ENCODE peak calls at places on chromosomes 5 and 9, in four cellular contexts. One of them, this sample, is unnamed.

GRCh38 chr5:19388391-19388790 is 599.6 kb downstream of the CDH18 start:
- DNase-seq in A549: no peak
- DNase-seq in SK-N-SH: no peak
- DNase-seq in IMR-90: no peak
- DNase-seq in this sample: no peak

GRCh38 chr5:120615967-120616645 is 152.0 kb downstream of the PRR16 start:
- DNase-seq in IMR-90: peak; percentile 93
- DNase-seq in SK-N-SH: no peak
- DNase-seq in A549: no peak
- DNase-seq in this sample: peak; percentile 67

GRCh38 chr5:99037668-99038067 is 108.9 kb upstream of the CHD1 start:
- DNase-seq in SK-N-SH: no peak
- DNase-seq in IMR-90: no peak
- DNase-seq in A549: no peak
- DNase-seq in this sample: peak; percentile 20

GRCh38 chr5:132635873-132636272 is 22.1 kb upstream of the IL13 start:
- DNase-seq in A549: no peak
- DNase-seq in SK-N-SH: no peak
- DNase-seq in IMR-90: no peak
- DNase-seq in this sample: peak; percentile 41

GRCh38 chr5:92962752-92963151 is 618.3 kb downstream of the NR2F1-AS1 start:
- DNase-seq in A549: no peak
- DNase-seq in IMR-90: no peak
- DNase-seq in SK-N-SH: peak; percentile 12
- DNase-seq in this sample: no peak

GRCh38 chr5:142981886-142982820 is 212.0 kb downstream of the ARHGAP26 start:
- DNase-seq in A549: no peak
- DNase-seq in IMR-90: peak; percentile 92
- DNase-seq in SK-N-SH: peak; percentile 43
- DNase-seq in this sample: peak; percentile 70

GRCh38 chr5:145072880-145073279 is 762.3 kb downstream of the PRELID2 start:
- DNase-seq in A549: no peak
- DNase-seq in IMR-90: no peak
- DNase-seq in SK-N-SH: no peak
- DNase-seq in this sample: no peak

GRCh38 chr5:177495243-177496060 is 2.0 kb downstream of the PDLIM7 start:
- DNase-seq in SK-N-SH: peak; percentile 48
- DNase-seq in IMR-90: peak; percentile 88
- DNase-seq in A549: no peak
- DNase-seq in this sample: peak; percentile 96

GRCh38 chr5:10797246-10797645 is 36.2 kb upstream of the DAP start:
- DNase-seq in IMR-90: peak; percentile 37
- DNase-seq in A549: no peak
- DNase-seq in SK-N-SH: no peak
- DNase-seq in this sample: no peak

GRCh38 chr5:75513841-75514240 is 2.1 kb downstream of the POLK start:
- DNase-seq in SK-N-SH: no peak
- DNase-seq in A549: no peak
- DNase-seq in IMR-90: no peak
- DNase-seq in this sample: no peak

GRCh38 chr9:419571-420156 is 205.0 kb downstream of the DOCK8 start:
- DNase-seq in IMR-90: no peak
- DNase-seq in A549: no peak
- DNase-seq in SK-N-SH: no peak
- DNase-seq in this sample: no peak

GRCh38 chr9:86434039-86434726 is 80.0 kb upstream of the TUT7 start:
- DNase-seq in SK-N-SH: peak; percentile 56
- DNase-seq in IMR-90: peak; percentile 79
- DNase-seq in A549: peak; percentile 47
- DNase-seq in this sample: peak; percentile 69

GRCh38 chr5:95113489-95113888 is 171.4 kb downstream of the MCTP1 start:
- DNase-seq in IMR-90: peak; percentile 53
- DNase-seq in A549: no peak
- DNase-seq in SK-N-SH: no peak
- DNase-seq in this sample: peak; percentile 93

GRCh38 chr5:134837530-134838181 is 8.1 kb upstream of the C5orf24 start:
- DNase-seq in SK-N-SH: no peak
- DNase-seq in A549: no peak
- DNase-seq in IMR-90: peak; percentile 50
- DNase-seq in this sample: no peak

GRCh38 chr5:134846641-134846960 is 833 bp downstream of the C5orf24 start:
- DNase-seq in SK-N-SH: peak; percentile 30
- DNase-seq in IMR-90: no peak
- DNase-seq in A549: no peak
- DNase-seq in this sample: peak; percentile 27

GRCh38 chr9:20513126-20513913 is 109.0 kb downstream of the MLLT3 start:
- DNase-seq in SK-N-SH: no peak
- DNase-seq in IMR-90: peak; percentile 10
- DNase-seq in A549: no peak
- DNase-seq in this sample: no peak

GRCh38 chr9:124665391-124666058 is 105.6 kb downstream of the NR6A1 start:
- DNase-seq in SK-N-SH: no peak
- DNase-seq in IMR-90: peak; percentile 81
- DNase-seq in A549: no peak
- DNase-seq in this sample: no peak

GRCh38 chr9:133775951-133776905 is 38.1 kb upstream of the SARDH start:
- DNase-seq in IMR-90: no peak
- DNase-seq in A549: no peak
- DNase-seq in SK-N-SH: no peak
- DNase-seq in this sample: no peak

GRCh38 chr5:163571755-163572154 is 66.3 kb downstream of the MAT2B start:
- DNase-seq in IMR-90: peak; percentile 97
- DNase-seq in A549: no peak
- DNase-seq in SK-N-SH: peak; percentile 26
- DNase-seq in this sample: no peak

GRCh38 chr5:40679998-40680681 is 425 bp downstream of the PTGER4 start:
- DNase-seq in IMR-90: no peak
- DNase-seq in A549: no peak
- DNase-seq in SK-N-SH: peak; percentile 20
- DNase-seq in this sample: peak; percentile 44

GRCh38 chr9:71355884-71356283 is 234.5 kb upstream of the TRPM3 start:
- DNase-seq in IMR-90: no peak
- DNase-seq in SK-N-SH: no peak
- DNase-seq in A549: no peak
- DNase-seq in this sample: peak; percentile 71

GRCh38 chr5:169812786-169813185 is 167.5 kb downstream of the INSYN2B start:
- DNase-seq in SK-N-SH: no peak
- DNase-seq in A549: no peak
- DNase-seq in IMR-90: no peak
- DNase-seq in this sample: no peak

GRCh38 chr5:100792781-100793180 is 110.3 kb downstream of the ST8SIA4 start:
- DNase-seq in IMR-90: no peak
- DNase-seq in SK-N-SH: no peak
- DNase-seq in A549: no peak
- DNase-seq in this sample: no peak

GRCh38 chr9:11457809-11458785 is 845.3 kb upstream of the PTPRD start:
- DNase-seq in A549: no peak
- DNase-seq in SK-N-SH: peak; percentile 8
- DNase-seq in IMR-90: no peak
- DNase-seq in this sample: peak; percentile 63

GRCh38 chr5:1010641-1011046 is 2.0 kb downstream of the NKD2 start:
- DNase-seq in A549: no peak
- DNase-seq in SK-N-SH: no peak
- DNase-seq in IMR-90: no peak
- DNase-seq in this sample: no peak

GRCh38 chr5:141041427-141041785 is 9.8 kb upstream of the PCDHB1 start:
- DNase-seq in SK-N-SH: no peak
- DNase-seq in A549: no peak
- DNase-seq in IMR-90: no peak
- DNase-seq in this sample: no peak

GRCh38 chr9:89524888-89525385 is 27.0 kb upstream of the SEMA4D start:
- DNase-seq in A549: no peak
- DNase-seq in IMR-90: no peak
- DNase-seq in SK-N-SH: peak; percentile 44
- DNase-seq in this sample: peak; percentile 27

GRCh38 chr9:89522261-89522978 is 24.5 kb upstream of the SEMA4D start:
- DNase-seq in IMR-90: no peak
- DNase-seq in A549: no peak
- DNase-seq in SK-N-SH: no peak
- DNase-seq in this sample: no peak

GRCh38 chr9:89525673-89526374 is 27.9 kb upstream of the SEMA4D start:
- DNase-seq in IMR-90: no peak
- DNase-seq in A549: no peak
- DNase-seq in SK-N-SH: no peak
- DNase-seq in this sample: no peak

GRCh38 chr9:89523948-89524347 is 26.0 kb upstream of the SEMA4D start:
- DNase-seq in A549: no peak
- DNase-seq in IMR-90: no peak
- DNase-seq in SK-N-SH: no peak
- DNase-seq in this sample: no peak

GRCh38 chr9:89522979-89523305 is 25.0 kb upstream of the SEMA4D start:
- DNase-seq in SK-N-SH: no peak
- DNase-seq in A549: no peak
- DNase-seq in IMR-90: no peak
- DNase-seq in this sample: no peak
- H3K4me2 ChIP-seq in SK-N-SH: no peak overlapping the region
- H3K4me2 ChIP-seq in A549: no peak overlapping the region
- H3K4me2 ChIP-seq in IMR-90: no peak overlapping the region
- H3K4me2 ChIP-seq in this sample: no peak overlapping the region

DNA sequence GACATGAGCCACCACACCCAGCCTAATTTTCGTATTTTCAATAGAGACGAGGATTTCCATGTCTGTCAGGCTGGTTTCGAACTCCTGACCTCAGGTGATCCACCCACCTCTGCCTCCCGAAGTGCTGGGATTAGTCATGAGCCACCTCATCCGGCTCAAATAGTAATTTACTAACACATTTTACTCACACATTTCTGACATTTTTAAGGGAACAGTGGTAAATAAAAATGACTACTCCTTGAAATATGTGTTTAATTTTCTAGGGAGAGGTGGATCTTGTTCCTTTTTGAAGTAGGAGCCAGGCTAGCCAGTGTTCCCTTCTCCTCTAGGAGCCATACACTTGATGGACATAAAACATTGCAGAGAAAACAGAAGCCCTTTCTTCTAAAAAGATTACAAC is 55.2 kb upstream of the ERBIN start:
- DNase-seq in A549: no peak
- DNase-seq in IMR-90: peak; percentile 54
- DNase-seq in SK-N-SH: no peak
- DNase-seq in this sample: no peak
- H3K27ac ChIP-seq in A549: peak overlapping the region; percentile 70
- H3K27ac ChIP-seq in IMR-90: no peak overlapping the region
- H3K27ac ChIP-seq in SK-N-SH: peak overlapping the region; percentile 12
- H3K27ac ChIP-seq in this sample: no peak overlapping the region

GRCh38 chr5:154193176-154193575 is 2.6 kb downstream of the GALNT10 start:
- DNase-seq in SK-N-SH: no peak
- DNase-seq in A549: no peak
- DNase-seq in IMR-90: no peak
- DNase-seq in this sample: no peak

GRCh38 chr5:154194348-154195329 is 4.1 kb downstream of the GALNT10 start:
- DNase-seq in IMR-90: peak; percentile 73
- DNase-seq in A549: no peak
- DNase-seq in SK-N-SH: no peak
- DNase-seq in this sample: peak; percentile 89

GRCh38 chr5:154190652-154191304 is at the start of gene GALNT10:
- DNase-seq in SK-N-SH: peak; percentile 95
- DNase-seq in A549: peak; percentile 59
- DNase-seq in IMR-90: peak; percentile 66
- DNase-seq in this sample: peak; percentile 71

GRCh38 chr5:154191467-154192261 is 1.1 kb downstream of the GALNT10 start:
- DNase-seq in SK-N-SH: no peak
- DNase-seq in A549: no peak
- DNase-seq in IMR-90: peak; percentile 59
- DNase-seq in this sample: no peak

GRCh38 chr5:154193636-154194035 is 3.1 kb downstream of the GALNT10 start:
- DNase-seq in A549: no peak
- DNase-seq in SK-N-SH: no peak
- DNase-seq in IMR-90: peak; percentile 37
- DNase-seq in this sample: no peak
- H3K4me2 ChIP-seq in A549: peak overlapping the region; percentile 100
- H3K4me2 ChIP-seq in SK-N-SH: peak overlapping the region; percentile 90
- H3K4me2 ChIP-seq in IMR-90: peak overlapping the region; percentile 13
- H3K4me2 ChIP-seq in this sample: no peak overlapping the region

GRCh38 chr9:76403352-76403751 is 9.1 kb upstream of the RFK start:
- DNase-seq in SK-N-SH: peak; percentile 8
- DNase-seq in IMR-90: peak; percentile 85
- DNase-seq in A549: peak; percentile 48
- DNase-seq in this sample: peak; percentile 23
- H3K27ac ChIP-seq in SK-N-SH: peak overlapping the region; percentile 18
- H3K27ac ChIP-seq in IMR-90: peak overlapping the region; percentile 26
- H3K27ac ChIP-seq in A549: peak overlapping the region; percentile 68
- H3K27ac ChIP-seq in this sample: no peak overlapping the region

GRCh38 chr5:173016621-173017046 is 33.1 kb downstream of the ATP6V0E1 start:
- DNase-seq in SK-N-SH: no peak
- DNase-seq in A549: peak; percentile 9
- DNase-seq in IMR-90: peak; percentile 71
- DNase-seq in this sample: peak; percentile 77
- H3K4me2 ChIP-seq in SK-N-SH: peak overlapping the region; percentile 9
- H3K4me2 ChIP-seq in A549: peak overlapping the region; percentile 57
- H3K4me2 ChIP-seq in IMR-90: peak overlapping the region; percentile 3
- H3K4me2 ChIP-seq in this sample: no peak overlapping the region

GRCh38 chr9:121631978-121632418 is 19.4 kb upstream of the DAB2IP start:
- DNase-seq in IMR-90: no peak
- DNase-seq in A549: no peak
- DNase-seq in SK-N-SH: no peak
- DNase-seq in this sample: no peak
- H3K27ac ChIP-seq in IMR-90: no peak overlapping the region
- H3K27ac ChIP-seq in A549: no peak overlapping the region
- H3K27ac ChIP-seq in SK-N-SH: no peak overlapping the region
- H3K27ac ChIP-seq in this sample: no peak overlapping the region

GRCh38 chr9:120625222-120625621 is 45.3 kb upstream of the CDK5RAP2 start:
- DNase-seq in A549: no peak
- DNase-seq in SK-N-SH: no peak
- DNase-seq in IMR-90: peak; percentile 51
- DNase-seq in this sample: peak; percentile 10

GRCh38 chr9:120619751-120620655 is 40.0 kb upstream of the CDK5RAP2 start:
- DNase-seq in SK-N-SH: peak; percentile 67
- DNase-seq in A549: peak; percentile 76
- DNase-seq in IMR-90: peak; percentile 74
- DNase-seq in this sample: peak; percentile 64

GRCh38 chr9:120622790-120623189 is 42.8 kb upstream of the CDK5RAP2 start:
- DNase-seq in IMR-90: no peak
- DNase-seq in SK-N-SH: no peak
- DNase-seq in A549: no peak
- DNase-seq in this sample: no peak

GRCh38 chr9:120617637-120617979 is 37.6 kb upstream of the CDK5RAP2 start:
- DNase-seq in SK-N-SH: no peak
- DNase-seq in A549: no peak
- DNase-seq in IMR-90: peak; percentile 18
- DNase-seq in this sample: no peak

GRCh38 chr9:120621941-120622340 is 42.0 kb upstream of the CDK5RAP2 start:
- DNase-seq in IMR-90: no peak
- DNase-seq in A549: no peak
- DNase-seq in SK-N-SH: no peak
- DNase-seq in this sample: no peak
- H3K4me2 ChIP-seq in IMR-90: no peak overlapping the region
- H3K4me2 ChIP-seq in A549: no peak overlapping the region
- H3K4me2 ChIP-seq in SK-N-SH: no peak overlapping the region
- H3K4me2 ChIP-seq in this sample: no peak overlapping the region

GRCh38 chr9:77769246-77769645 is 121.1 kb upstream of the GNA14 start:
- DNase-seq in A549: no peak
- DNase-seq in SK-N-SH: no peak
- DNase-seq in IMR-90: no peak
- DNase-seq in this sample: no peak
- H3K27ac ChIP-seq in A549: no peak overlapping the region
- H3K27ac ChIP-seq in SK-N-SH: no peak overlapping the region
- H3K27ac ChIP-seq in IMR-90: no peak overlapping the region
- H3K27ac ChIP-seq in this sample: no peak overlapping the region

This sample was measured in mesendoderm.